ENCODE peak calls at places on chromosomes 11 and 22, in eight cellular contexts. One of them, this sample, is unnamed.
A peak's percentile ranks its signal among the peaks of the same experiment; 100 is the strongest.

GRCh38 chr11:27370374-27370773 is 7.4 kb upstream of the CCDC34 start:
- DNase-seq in body of pancreas: no peak
- DNase-seq in CD4-positive, CD25-positive, alpha-beta regulatory T cell: no peak
- DNase-seq in A549: no peak
- DNase-seq in left lung: no peak
- DNase-seq in adrenal gland: no peak
- DNase-seq in cardiac muscle cell: no peak
- DNase-seq in aorta: no peak
- DNase-seq in this sample: no peak

GRCh38 chr11:126419801-126420729 is 64.6 kb downstream of the ST3GAL4 start:
- DNase-seq in body of pancreas: no peak
- DNase-seq in CD4-positive, CD25-positive, alpha-beta regulatory T cell: no peak
- DNase-seq in A549: no peak
- DNase-seq in left lung: no peak
- DNase-seq in adrenal gland: no peak
- DNase-seq in cardiac muscle cell: peak; percentile 88
- DNase-seq in aorta: no peak
- DNase-seq in this sample: no peak

GRCh38 chr11:18321622-18321990 is 334 bp downstream of the HPS5 start:
- DNase-seq in body of pancreas: no peak
- DNase-seq in CD4-positive, CD25-positive, alpha-beta regulatory T cell: no peak
- DNase-seq in A549: no peak
- DNase-seq in left lung: no peak
- DNase-seq in adrenal gland: no peak
- DNase-seq in cardiac muscle cell: no peak
- DNase-seq in aorta: no peak
- DNase-seq in this sample: no peak

GRCh38 chr11:26297179-26297970 is 34.6 kb upstream of the ANO3 start:
- DNase-seq in body of pancreas: no peak
- DNase-seq in CD4-positive, CD25-positive, alpha-beta regulatory T cell: no peak
- DNase-seq in A549: peak; percentile 18
- DNase-seq in left lung: no peak
- DNase-seq in adrenal gland: peak; percentile 19
- DNase-seq in cardiac muscle cell: peak; percentile 85
- DNase-seq in aorta: no peak
- DNase-seq in this sample: no peak

GRCh38 chr11:102883132-102883531 is 8.3 kb upstream of the MMP12 start:
- DNase-seq in body of pancreas: no peak
- DNase-seq in CD4-positive, CD25-positive, alpha-beta regulatory T cell: no peak
- DNase-seq in A549: no peak
- DNase-seq in left lung: no peak
- DNase-seq in adrenal gland: no peak
- DNase-seq in cardiac muscle cell: no peak
- DNase-seq in aorta: no peak
- DNase-seq in this sample: no peak

GRCh38 chr11:118224512-118225180 is at the start of gene JAML:
- DNase-seq in body of pancreas: no peak
- DNase-seq in CD4-positive, CD25-positive, alpha-beta regulatory T cell: peak; percentile 84
- DNase-seq in A549: no peak
- DNase-seq in left lung: no peak
- DNase-seq in adrenal gland: no peak
- DNase-seq in cardiac muscle cell: no peak
- DNase-seq in aorta: no peak
- DNase-seq in this sample: peak; percentile 49

GRCh38 chr11:119668685-119669084 is 60.3 kb downstream of the NECTIN1 start:
- DNase-seq in body of pancreas: no peak
- DNase-seq in CD4-positive, CD25-positive, alpha-beta regulatory T cell: no peak
- DNase-seq in A549: no peak
- DNase-seq in left lung: no peak
- DNase-seq in adrenal gland: no peak
- DNase-seq in cardiac muscle cell: no peak
- DNase-seq in aorta: no peak
- DNase-seq in this sample: no peak

GRCh38 chr22:19772673-19773469 is 12.3 kb downstream of the TBX1 start:
- DNase-seq in body of pancreas: no peak
- DNase-seq in CD4-positive, CD25-positive, alpha-beta regulatory T cell: no peak
- DNase-seq in A549: no peak
- DNase-seq in left lung: no peak
- DNase-seq in adrenal gland: no peak
- DNase-seq in cardiac muscle cell: no peak
- DNase-seq in aorta: peak; percentile 72
- DNase-seq in this sample: no peak

GRCh38 chr11:69149646-69150045 is 6.1 kb upstream of the SMIM38 start:
- DNase-seq in body of pancreas: no peak
- DNase-seq in CD4-positive, CD25-positive, alpha-beta regulatory T cell: no peak
- DNase-seq in A549: no peak
- DNase-seq in left lung: peak; percentile 11
- DNase-seq in adrenal gland: no peak
- DNase-seq in cardiac muscle cell: no peak
- DNase-seq in aorta: no peak
- DNase-seq in this sample: no peak

GRCh38 chr22:49404576-49405199 is 423.0 kb downstream of the BRD1 start:
- DNase-seq in body of pancreas: no peak
- DNase-seq in CD4-positive, CD25-positive, alpha-beta regulatory T cell: no peak
- DNase-seq in A549: no peak
- DNase-seq in left lung: no peak
- DNase-seq in adrenal gland: no peak
- DNase-seq in cardiac muscle cell: no peak
- DNase-seq in aorta: no peak
- DNase-seq in this sample: no peak

GRCh38 chr11:126538071-126538470 is 182.6 kb downstream of the ST3GAL4 start:
- DNase-seq in body of pancreas: no peak
- DNase-seq in CD4-positive, CD25-positive, alpha-beta regulatory T cell: no peak
- DNase-seq in A549: no peak
- DNase-seq in left lung: no peak
- DNase-seq in adrenal gland: no peak
- DNase-seq in cardiac muscle cell: no peak
- DNase-seq in aorta: no peak
- DNase-seq in this sample: no peak

GRCh38 chr11:124753207-124753606 is 1.2 kb upstream of the VSIG2 start:
- DNase-seq in body of pancreas: no peak
- DNase-seq in CD4-positive, CD25-positive, alpha-beta regulatory T cell: no peak
- DNase-seq in A549: no peak
- DNase-seq in left lung: no peak
- DNase-seq in adrenal gland: no peak
- DNase-seq in cardiac muscle cell: no peak
- DNase-seq in aorta: no peak
- DNase-seq in this sample: no peak

GRCh38 chr11:9982796-9983579 is 311.0 kb downstream of the SBF2 start:
- DNase-seq in body of pancreas: no peak
- DNase-seq in CD4-positive, CD25-positive, alpha-beta regulatory T cell: no peak
- DNase-seq in A549: peak; percentile 32
- DNase-seq in left lung: no peak
- DNase-seq in adrenal gland: no peak
- DNase-seq in cardiac muscle cell: peak; percentile 71
- DNase-seq in aorta: no peak
- DNase-seq in this sample: no peak

GRCh38 chr11:107741044-107741823 is 29.4 kb upstream of the SLN start:
- DNase-seq in body of pancreas: peak; percentile 15
- DNase-seq in CD4-positive, CD25-positive, alpha-beta regulatory T cell: peak; percentile 1
- DNase-seq in A549: no peak
- DNase-seq in left lung: peak; percentile 55
- DNase-seq in adrenal gland: no peak
- DNase-seq in cardiac muscle cell: peak; percentile 55
- DNase-seq in aorta: no peak
- DNase-seq in this sample: no peak

DNA sequence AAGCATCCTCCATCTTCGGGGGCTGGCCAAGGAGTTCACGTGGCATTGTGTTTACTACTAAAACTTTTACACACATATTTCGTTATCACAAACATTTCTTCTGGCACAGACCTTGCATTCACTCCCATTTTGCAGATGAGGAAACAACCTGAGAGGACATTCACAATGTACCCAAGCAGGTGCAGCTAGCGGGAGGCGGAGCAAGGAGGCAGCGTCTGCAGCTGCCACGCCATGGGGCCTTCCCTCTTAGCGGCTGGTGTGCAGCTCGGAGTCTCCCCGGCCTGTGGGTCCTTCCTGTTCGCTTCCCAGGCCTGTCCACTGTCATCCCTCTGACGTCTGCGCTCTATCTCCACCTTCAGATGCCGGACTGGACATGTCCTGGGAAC is 807.8 kb downstream of the TBC1D22A start:
- DNase-seq in body of pancreas: no peak
- DNase-seq in CD4-positive, CD25-positive, alpha-beta regulatory T cell: no peak
- DNase-seq in A549: no peak
- DNase-seq in left lung: no peak
- DNase-seq in adrenal gland: no peak
- DNase-seq in cardiac muscle cell: no peak
- DNase-seq in aorta: no peak
- DNase-seq in this sample: no peak
- H3K9me3 ChIP-seq in body of pancreas: no peaks in the 10 kb centered on the region
- H3K9me3 ChIP-seq in CD4-positive, CD25-positive, alpha-beta regulatory T cell: no peaks in the 10 kb centered on the region
- H3K9me3 ChIP-seq in A549: no peaks in the 10 kb centered on the region
- H3K9me3 ChIP-seq in left lung: no peaks in the 10 kb centered on the region
- H3K9me3 ChIP-seq in adrenal gland: no peaks in the 10 kb centered on the region
- H3K9me3 ChIP-seq in cardiac muscle cell: no peaks in the 10 kb centered on the region
- H3K9me3 ChIP-seq in aorta: no peaks in the 10 kb centered on the region
- H3K9me3 ChIP-seq in this sample: no peaks in the 10 kb centered on the region

GRCh38 chr22:47564158-47564450 is 801.7 kb downstream of the TBC1D22A start:
- DNase-seq in body of pancreas: no peak
- DNase-seq in CD4-positive, CD25-positive, alpha-beta regulatory T cell: no peak
- DNase-seq in A549: no peak
- DNase-seq in left lung: no peak
- DNase-seq in adrenal gland: no peak
- DNase-seq in cardiac muscle cell: no peak
- DNase-seq in aorta: no peak
- DNase-seq in this sample: no peak

GRCh38 chr22:47565607-47566006 is 803.2 kb downstream of the TBC1D22A start:
- DNase-seq in body of pancreas: no peak
- DNase-seq in CD4-positive, CD25-positive, alpha-beta regulatory T cell: no peak
- DNase-seq in A549: no peak
- DNase-seq in left lung: no peak
- DNase-seq in adrenal gland: no peak
- DNase-seq in cardiac muscle cell: no peak
- DNase-seq in aorta: no peak
- DNase-seq in this sample: no peak

GRCh38 chr22:47563406-47564157 is 801.1 kb downstream of the TBC1D22A start:
- DNase-seq in body of pancreas: no peak
- DNase-seq in CD4-positive, CD25-positive, alpha-beta regulatory T cell: no peak
- DNase-seq in A549: no peak
- DNase-seq in left lung: no peak
- DNase-seq in adrenal gland: no peak
- DNase-seq in cardiac muscle cell: no peak
- DNase-seq in aorta: no peak
- DNase-seq in this sample: no peak

GRCh38 chr22:47567126-47567730 is 804.8 kb downstream of the TBC1D22A start:
- DNase-seq in body of pancreas: no peak
- DNase-seq in CD4-positive, CD25-positive, alpha-beta regulatory T cell: no peak
- DNase-seq in A549: no peak
- DNase-seq in left lung: no peak
- DNase-seq in adrenal gland: no peak
- DNase-seq in cardiac muscle cell: no peak
- DNase-seq in aorta: no peak
- DNase-seq in this sample: no peak

DNA sequence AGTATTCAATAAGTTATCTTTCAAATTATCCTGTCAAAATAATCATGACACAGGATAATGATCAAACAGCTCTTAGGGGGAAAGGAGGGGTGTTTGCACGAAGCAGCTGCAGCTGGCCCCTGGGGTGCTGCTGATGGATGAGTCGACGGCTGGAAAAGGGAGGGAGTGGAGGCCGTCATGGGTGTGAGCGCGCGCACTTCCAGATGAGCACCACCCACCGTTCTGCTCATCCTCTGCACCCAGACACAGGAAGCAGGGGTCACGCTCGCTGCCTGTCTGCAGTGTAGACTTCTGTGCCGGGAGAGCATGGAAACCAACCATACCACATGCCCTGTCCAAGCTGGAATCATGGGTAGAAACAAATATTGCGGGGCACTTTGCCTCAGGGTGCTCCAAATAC is 802.2 kb downstream of the TBC1D22A start:
- DNase-seq in body of pancreas: no peak
- DNase-seq in CD4-positive, CD25-positive, alpha-beta regulatory T cell: no peak
- DNase-seq in A549: no peak
- DNase-seq in left lung: no peak
- DNase-seq in adrenal gland: no peak
- DNase-seq in cardiac muscle cell: no peak
- DNase-seq in aorta: no peak
- DNase-seq in this sample: no peak
- H3K9me3 ChIP-seq in body of pancreas: no peaks in the 10 kb centered on the region
- H3K9me3 ChIP-seq in CD4-positive, CD25-positive, alpha-beta regulatory T cell: no peaks in the 10 kb centered on the region
- H3K9me3 ChIP-seq in A549: no peaks in the 10 kb centered on the region
- H3K9me3 ChIP-seq in left lung: no peaks in the 10 kb centered on the region
- H3K9me3 ChIP-seq in adrenal gland: no peaks in the 10 kb centered on the region
- H3K9me3 ChIP-seq in cardiac muscle cell: no peaks in the 10 kb centered on the region
- H3K9me3 ChIP-seq in aorta: no peaks in the 10 kb centered on the region
- H3K9me3 ChIP-seq in this sample: no peaks in the 10 kb centered on the region

GRCh38 chr22:47623056-47623739 is 860.7 kb downstream of the TBC1D22A start:
- DNase-seq in body of pancreas: no peak
- DNase-seq in CD4-positive, CD25-positive, alpha-beta regulatory T cell: no peak
- DNase-seq in A549: no peak
- DNase-seq in left lung: no peak
- DNase-seq in adrenal gland: no peak
- DNase-seq in cardiac muscle cell: no peak
- DNase-seq in aorta: no peak
- DNase-seq in this sample: no peak

GRCh38 chr22:47622541-47622940 is 860.1 kb downstream of the TBC1D22A start:
- DNase-seq in body of pancreas: no peak
- DNase-seq in CD4-positive, CD25-positive, alpha-beta regulatory T cell: no peak
- DNase-seq in A549: no peak
- DNase-seq in left lung: no peak
- DNase-seq in adrenal gland: no peak
- DNase-seq in cardiac muscle cell: no peak
- DNase-seq in aorta: no peak
- DNase-seq in this sample: no peak

GRCh38 chr22:47625013-47625385 is 862.5 kb downstream of the TBC1D22A start:
- DNase-seq in body of pancreas: no peak
- DNase-seq in CD4-positive, CD25-positive, alpha-beta regulatory T cell: no peak
- DNase-seq in A549: no peak
- DNase-seq in left lung: no peak
- DNase-seq in adrenal gland: no peak
- DNase-seq in cardiac muscle cell: no peak
- DNase-seq in aorta: no peak
- DNase-seq in this sample: no peak

GRCh38 chr22:47624277-47625012 is 862.0 kb downstream of the TBC1D22A start:
- DNase-seq in body of pancreas: no peak
- DNase-seq in CD4-positive, CD25-positive, alpha-beta regulatory T cell: no peak
- DNase-seq in A549: no peak
- DNase-seq in left lung: no peak
- DNase-seq in adrenal gland: no peak
- DNase-seq in cardiac muscle cell: no peak
- DNase-seq in aorta: no peak
- DNase-seq in this sample: no peak

DNA sequence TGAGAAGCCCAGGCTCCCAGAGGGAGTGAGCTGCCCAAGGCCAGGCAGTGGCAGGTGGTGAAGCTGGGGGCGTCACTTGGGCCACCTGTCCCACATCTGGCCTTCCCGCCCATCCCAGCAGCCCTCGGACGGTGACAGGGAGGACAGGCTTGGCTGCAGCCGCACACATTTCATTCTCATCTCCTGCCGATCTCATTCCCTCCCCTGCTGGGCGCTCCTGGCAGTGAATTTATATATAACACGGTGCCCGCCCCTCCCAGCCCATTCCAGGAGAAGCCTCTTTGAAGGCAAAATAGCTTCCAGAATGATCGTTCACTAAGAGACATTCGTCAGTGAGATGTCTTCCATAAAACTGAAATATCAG is 861.3 kb downstream of the TBC1D22A start:
- DNase-seq in body of pancreas: no peak
- DNase-seq in CD4-positive, CD25-positive, alpha-beta regulatory T cell: no peak
- DNase-seq in A549: no peak
- DNase-seq in left lung: no peak
- DNase-seq in adrenal gland: no peak
- DNase-seq in cardiac muscle cell: no peak
- DNase-seq in aorta: no peak
- DNase-seq in this sample: no peak
- H3K9me3 ChIP-seq in body of pancreas: no peaks in the 10 kb centered on the region
- H3K9me3 ChIP-seq in CD4-positive, CD25-positive, alpha-beta regulatory T cell: no peaks in the 10 kb centered on the region
- H3K9me3 ChIP-seq in A549: no peaks in the 10 kb centered on the region
- H3K9me3 ChIP-seq in left lung: no peaks in the 10 kb centered on the region
- H3K9me3 ChIP-seq in adrenal gland: no peaks in the 10 kb centered on the region
- H3K9me3 ChIP-seq in cardiac muscle cell: peaks cover 4% of the 10 kb centered on the region
- H3K9me3 ChIP-seq in aorta: no peaks in the 10 kb centered on the region
- H3K9me3 ChIP-seq in this sample: no peaks in the 10 kb centered on the region

GRCh38 chr11:58745705-58746364 is 14.1 kb upstream of the GLYAT start:
- DNase-seq in body of pancreas: no peak
- DNase-seq in CD4-positive, CD25-positive, alpha-beta regulatory T cell: no peak
- DNase-seq in A549: no peak
- DNase-seq in left lung: no peak
- DNase-seq in adrenal gland: no peak
- DNase-seq in cardiac muscle cell: no peak
- DNase-seq in aorta: no peak
- DNase-seq in this sample: no peak
- H3K9me3 ChIP-seq in body of pancreas: peaks cover 13% of the 10 kb centered on the region
- H3K9me3 ChIP-seq in CD4-positive, CD25-positive, alpha-beta regulatory T cell: peaks cover 6% of the 10 kb centered on the region
- H3K9me3 ChIP-seq in A549: no peaks in the 10 kb centered on the region
- H3K9me3 ChIP-seq in left lung: peaks cover 14% of the 10 kb centered on the region
- H3K9me3 ChIP-seq in adrenal gland: no peaks in the 10 kb centered on the region
- H3K9me3 ChIP-seq in cardiac muscle cell: no peaks in the 10 kb centered on the region
- H3K9me3 ChIP-seq in aorta: peaks cover 9% of the 10 kb centered on the region
- H3K9me3 ChIP-seq in this sample: no peaks in the 10 kb centered on the region